ENCODE peak calls at places on chromosomes 1 and 21, in seven cellular contexts. W is lung, U is COR-L47, K is NCI-H1092, J is activated T-helper 1 cell treated with Interleukin-2 at 50 U/mL for 16 hours, L is cerebellar nuclear complex, X is mesendoderm. Z is an unnamed sample.

GRCh38 chr1:215543806-215544205 is 23.3 kb upstream of the KCTD3 start:
- DNase-seq in W (no peak), U (no peak), K (no peak), J (no peak), L (no peak), X (no peak), Z (no peak)

GRCh38 chr1:179773264-179773663 is 30.2 kb downstream of the FAM163A start:
- DNase-seq in W (no peak), U (no peak), K (no peak), J (no peak), L (no peak), X (no peak), Z (no peak)

GRCh38 chr1:76576876-76577817 is 290.1 kb upstream of the ST6GALNAC5 start:
- DNase-seq in W (no peak), U (peak; percentile 60), K (peak; percentile 23), J (no peak), L (no peak), X (no peak), Z (no peak)

GRCh38 chr1:209416660-209417059 is 166.9 kb upstream of the CAMK1G start:
- DNase-seq in W (no peak), U (no peak), K (no peak), J (no peak), L (no peak), X (no peak), Z (no peak)

GRCh38 chr1:98661544-98662353 is at the start of gene SNX7:
- DNase-seq in W (peak; percentile 84), U (peak; percentile 57), K (no peak), J (no peak), L (no peak), X (peak; percentile 86), Z (peak; percentile 89)

GRCh38 chr1:194503209-194503608 is 1316.8 kb upstream of the B3GALT2 start:
- DNase-seq in W (no peak), U (no peak), K (no peak), J (no peak), L (no peak), X (no peak), Z (no peak)

GRCh38 chr1:94622757-94623156 is 81.2 kb upstream of the F3 start:
- DNase-seq in W (no peak), U (no peak), K (no peak), J (no peak), L (no peak), X (peak; percentile 68), Z (no peak)

GRCh38 chr1:7616076-7616833 is 154.8 kb upstream of the VAMP3 start:
- DNase-seq in W (peak; percentile 36), U (no peak), K (no peak), J (no peak), L (no peak), X (peak; percentile 75), Z (peak; percentile 64)

GRCh38 chr21:33302796-33303195 is 22.0 kb upstream of the IFNAR1 start:
- DNase-seq in W (no peak), U (no peak), K (no peak), J (no peak), L (no peak), X (peak; percentile 57), Z (no peak)

GRCh38 chr21:14308234-14308633 is 74.7 kb downstream of the HSPA13 start:
- DNase-seq in W (no peak), U (no peak), K (no peak), J (no peak), L (no peak), X (no peak), Z (no peak)

Z was measured in body of pancreas.